ENCODE peak calls at places on chromosomes 4 and X, in four cellular contexts. One of them, this sample, is unnamed.
A peak's percentile ranks its signal among the peaks of the same experiment; 100 is the strongest.

GRCh38 chrX:7084841-7085240 is 62.7 kb upstream of the STS start:
- DNase-seq in WTC11: no peak
- DNase-seq in glutamatergic neuron: no peak
- DNase-seq in AG08396: no peak
- DNase-seq in this sample: no peak

GRCh38 chr4:103024996-103025395 is 5.5 kb upstream of the SLC9B1 start:
- DNase-seq in WTC11: no peak
- DNase-seq in glutamatergic neuron: no peak
- DNase-seq in AG08396: no peak
- DNase-seq in this sample: no peak

GRCh38 chr4:20612313-20612712 is 87.9 kb upstream of the PACRGL start:
- DNase-seq in WTC11: no peak
- DNase-seq in glutamatergic neuron: no peak
- DNase-seq in AG08396: no peak
- DNase-seq in this sample: no peak

GRCh38 chr4:107718351-107718965 is 1.6 kb downstream of the PAPSS1 start:
- DNase-seq in WTC11: no peak
- DNase-seq in glutamatergic neuron: no peak
- DNase-seq in AG08396: no peak
- DNase-seq in this sample: peak; percentile 84

GRCh38 chr4:139823345-139823744 is 157.7 kb downstream of the MGST2 start:
- DNase-seq in WTC11: no peak
- DNase-seq in glutamatergic neuron: no peak
- DNase-seq in AG08396: no peak
- DNase-seq in this sample: no peak

GRCh38 chr4:48173055-48173991 is 39.3 kb upstream of the TXK start:
- DNase-seq in WTC11: no peak
- DNase-seq in glutamatergic neuron: no peak
- DNase-seq in AG08396: peak; percentile 16
- DNase-seq in this sample: no peak

GRCh38 chr4:154329939-154330338 is 161.7 kb downstream of the DCHS2 start:
- DNase-seq in WTC11: no peak
- DNase-seq in glutamatergic neuron: no peak
- DNase-seq in AG08396: peak; percentile 5
- DNase-seq in this sample: no peak

GRCh38 chr4:82797048-82797590 is 1.5 kb downstream of the SCD5 start:
- DNase-seq in WTC11: peak; percentile 40
- DNase-seq in glutamatergic neuron: peak; percentile 28
- DNase-seq in AG08396: no peak
- DNase-seq in this sample: no peak

GRCh38 chrX:17298564-17298963 is 76.4 kb upstream of the NHS start:
- DNase-seq in WTC11: no peak
- DNase-seq in glutamatergic neuron: no peak
- DNase-seq in AG08396: no peak
- DNase-seq in this sample: no peak

GRCh38 chrX:153564047-153564606 is 34.8 kb downstream of the CCNQ start:
- DNase-seq in WTC11: no peak
- DNase-seq in glutamatergic neuron: no peak
- DNase-seq in AG08396: no peak
- DNase-seq in this sample: no peak

GRCh38 chr4:76188149-76188548 is 25.5 kb downstream of the SCARB2 start:
- DNase-seq in WTC11: no peak
- DNase-seq in glutamatergic neuron: no peak
- DNase-seq in AG08396: no peak
- DNase-seq in this sample: no peak

GRCh38 chr4:185839204-185839712 is 27.3 kb upstream of the SORBS2 start:
- DNase-seq in WTC11: peak; percentile 72
- DNase-seq in glutamatergic neuron: peak; percentile 58
- DNase-seq in AG08396: peak; percentile 79
- DNase-seq in this sample: peak; percentile 92

GRCh38 chr4:55303818-55304217 is 42.2 kb upstream of the SRD5A3 start:
- DNase-seq in WTC11: no peak
- DNase-seq in glutamatergic neuron: no peak
- DNase-seq in AG08396: peak; percentile 31
- DNase-seq in this sample: no peak

GRCh38 chrX:138856881-138857280 is 145.4 kb upstream of the FGF13 start:
- DNase-seq in WTC11: no peak
- DNase-seq in glutamatergic neuron: no peak
- DNase-seq in AG08396: no peak
- DNase-seq in this sample: no peak

GRCh38 chr4:104418313-104418712 is 76.4 kb downstream of the CXXC4 start:
- DNase-seq in WTC11: no peak
- DNase-seq in glutamatergic neuron: no peak
- DNase-seq in AG08396: no peak
- DNase-seq in this sample: no peak

GRCh38 chrX:110086916-110087484 is 84.1 kb downstream of the TMEM164 start:
- DNase-seq in WTC11: no peak
- DNase-seq in glutamatergic neuron: no peak
- DNase-seq in AG08396: peak; percentile 38
- DNase-seq in this sample: peak; percentile 68

GRCh38 chr4:185640809-185641675 is 105.7 kb upstream of the PDLIM3 start:
- DNase-seq in WTC11: no peak
- DNase-seq in glutamatergic neuron: no peak
- DNase-seq in AG08396: peak; percentile 30
- DNase-seq in this sample: peak; percentile 88

GRCh38 chrX:46444011-46444410 is 101.2 kb downstream of the ZNF674 start:
- DNase-seq in WTC11: no peak
- DNase-seq in glutamatergic neuron: no peak
- DNase-seq in AG08396: peak; percentile 68
- DNase-seq in this sample: peak; percentile 90

GRCh38 chr4:121800961-121801714 is at the start of gene EXOSC9:
- DNase-seq in WTC11: peak; percentile 94
- DNase-seq in glutamatergic neuron: peak; percentile 98
- DNase-seq in AG08396: peak; percentile 90
- DNase-seq in this sample: peak; percentile 92

GRCh38 chr4:80918004-80918403 is 112.5 kb upstream of the BMP3 start:
- DNase-seq in WTC11: no peak
- DNase-seq in glutamatergic neuron: no peak
- DNase-seq in AG08396: no peak
- DNase-seq in this sample: no peak

GRCh38 chr4:19583827-19584569 is 667.7 kb upstream of the SLIT2 start:
- DNase-seq in WTC11: no peak
- DNase-seq in glutamatergic neuron: no peak
- DNase-seq in AG08396: peak; percentile 2
- DNase-seq in this sample: peak; percentile 1

GRCh38 chrX:13876652-13877051 is 59.8 kb upstream of the GPM6B start:
- DNase-seq in WTC11: no peak
- DNase-seq in glutamatergic neuron: no peak
- DNase-seq in AG08396: peak; percentile 21
- DNase-seq in this sample: peak; percentile 80

GRCh38 chr4:106481801-106482200 is 113.2 kb upstream of the GIMD1 start:
- DNase-seq in WTC11: no peak
- DNase-seq in glutamatergic neuron: no peak
- DNase-seq in AG08396: no peak
- DNase-seq in this sample: no peak

GRCh38 chr4:15982833-15983528 is 20.0 kb upstream of the FGFBP2 start:
- DNase-seq in WTC11: no peak
- DNase-seq in glutamatergic neuron: no peak
- DNase-seq in AG08396: no peak
- DNase-seq in this sample: no peak

GRCh38 chr4:142474398-142475087 is 371.6 kb downstream of the INPP4B start:
- DNase-seq in WTC11: no peak
- DNase-seq in glutamatergic neuron: no peak
- DNase-seq in AG08396: no peak
- DNase-seq in this sample: peak; percentile 19

GRCh38 chrX:16946361-16946964 is at the start of gene REPS2:
- DNase-seq in WTC11: peak; percentile 84
- DNase-seq in glutamatergic neuron: peak; percentile 79
- DNase-seq in AG08396: peak; percentile 84
- DNase-seq in this sample: peak; percentile 94

GRCh38 chrX:129716507-129716906 is 22.3 kb upstream of the XPNPEP2 start:
- DNase-seq in WTC11: no peak
- DNase-seq in glutamatergic neuron: no peak
- DNase-seq in AG08396: no peak
- DNase-seq in this sample: no peak

GRCh38 chr4:182306792-182307507 is 63.7 kb downstream of the TENM3 start:
- DNase-seq in WTC11: no peak
- DNase-seq in glutamatergic neuron: no peak
- DNase-seq in AG08396: no peak
- DNase-seq in this sample: no peak

GRCh38 chr4:80101768-80102116 is 28.7 kb upstream of the ANTXR2 start:
- DNase-seq in WTC11: no peak
- DNase-seq in glutamatergic neuron: no peak
- DNase-seq in AG08396: no peak
- DNase-seq in this sample: peak; percentile 52

GRCh38 chr4:17647927-17648326 is 33.5 kb downstream of the MED28 start:
- DNase-seq in WTC11: no peak
- DNase-seq in glutamatergic neuron: no peak
- DNase-seq in AG08396: no peak
- DNase-seq in this sample: no peak

GRCh38 chr4:6986067-6986780 is 56.9 kb upstream of the TADA2B start:
- DNase-seq in WTC11: no peak
- DNase-seq in glutamatergic neuron: peak; percentile 72
- DNase-seq in AG08396: peak; percentile 63
- DNase-seq in this sample: peak; percentile 90

GRCh38 chr4:141652161-141652778 is 15.9 kb downstream of the IL15 start:
- DNase-seq in WTC11: no peak
- DNase-seq in glutamatergic neuron: no peak
- DNase-seq in AG08396: peak; percentile 48
- DNase-seq in this sample: no peak

GRCh38 chr4:152352645-152353116 is 183.2 kb downstream of the FBXW7 start:
- DNase-seq in WTC11: no peak
- DNase-seq in glutamatergic neuron: peak; percentile 38
- DNase-seq in AG08396: peak; percentile 66
- DNase-seq in this sample: peak; percentile 29

GRCh38 chr4:186722856-186723206 is 825 bp downstream of the FAT1 start:
- DNase-seq in WTC11: no peak
- DNase-seq in glutamatergic neuron: no peak
- DNase-seq in AG08396: no peak
- DNase-seq in this sample: peak; percentile 89

GRCh38 chr4:3405176-3405575 is 36.6 kb upstream of the HGFAC start:
- DNase-seq in WTC11: no peak
- DNase-seq in glutamatergic neuron: no peak
- DNase-seq in AG08396: no peak
- DNase-seq in this sample: peak; percentile 79